ENCODE peak calls at places on chromosomes 2 and 18, in nine cellular contexts. J is substantia nigra; W is heart right ventricle; G is foreskin keratinocyte; R is upper lobe of right lung; E is cardiac muscle cell; Y is CD4-positive, CD25-positive, alpha-beta regulatory T cell; K is CD4-positive, alpha-beta T cell; N is IMR-90. F is an unnamed sample.

GRCh38 chr2:46142546-46143329 is 154.5 kb upstream of the EPAS1 start:
- DNase-seq in J (no peak), W (no peak), G (no peak), R (no peak), E (no peak), Y (no peak), K (no peak), N (no peak), F (no peak)

GRCh38 chr2:205056066-205056678 is 510.9 kb downstream of the PARD3B start:
- DNase-seq in J (no peak), W (no peak), G (no peak), R (no peak), E (no peak), Y (no peak), K (no peak), N (peak), F (no peak)

GRCh38 chr2:43852196-43852730 is 13.5 kb downstream of the ABCG8 start:
- DNase-seq in J (no peak), W (no peak), G (no peak), R (no peak), E (no peak), Y (no peak), K (no peak), N (no peak), F (no peak)

GRCh38 chr18:63137999-63138448 is 181.5 kb downstream of the BCL2 start:
- DNase-seq in J (no peak), W (no peak), G (no peak), R (no peak), E (no peak), Y (peak), K (peak), N (no peak), F (no peak)

GRCh38 chr2:144550916-144551315 is 31.0 kb upstream of the ZEB2 start:
- DNase-seq in J (no peak), W (no peak), G (no peak), R (no peak), E (no peak), Y (no peak), K (no peak), N (peak), F (no peak)

GRCh38 chr2:74822771-74823283 is 11.1 kb upstream of the HK2 start:
- DNase-seq in J (no peak), W (no peak), G (no peak), R (no peak), E (no peak), Y (no peak), K (no peak), N (no peak), F (no peak)

GRCh38 chr2:227506456-227506855 is 34.5 kb downstream of the AGFG1 start:
- DNase-seq in J (no peak), W (no peak), G (no peak), R (no peak), E (no peak), Y (no peak), K (no peak), N (no peak), F (no peak)

GRCh38 chr2:24969784-24970183 is 2.0 kb downstream of the DNAJC27 start:
- DNase-seq in J (no peak), W (no peak), G (no peak), R (no peak), E (peak), Y (no peak), K (no peak), N (peak), F (no peak)

GRCh38 chr2:3413642-3414041 is 34.1 kb downstream of the TRAPPC12 start:
- DNase-seq in J (no peak), W (no peak), G (no peak), R (no peak), E (no peak), Y (no peak), K (no peak), N (no peak), F (no peak)

GRCh38 chr18:57957210-57957609 is 86.8 kb upstream of the NEDD4L start:
- DNase-seq in J (no peak), W (no peak), G (no peak), R (no peak), E (no peak), Y (no peak), K (no peak), N (no peak), F (no peak)

GRCh38 chr2:237378650-237379049 is 35.3 kb downstream of the COL6A3 start:
- DNase-seq in J (no peak), W (no peak), G (no peak), R (no peak), E (no peak), Y (no peak), K (no peak), N (no peak), F (no peak)

GRCh38 chr2:136214284-136214683 is 96.3 kb upstream of the CXCR4 start:
- DNase-seq in J (no peak), W (no peak), G (no peak), R (no peak), E (no peak), Y (no peak), K (no peak), N (no peak), F (no peak)

GRCh38 chr2:236179653-236180500 is 11.7 kb upstream of the GBX2 start:
- DNase-seq in J (no peak), W (no peak), G (peak), R (peak), E (peak), Y (no peak), K (no peak), N (peak), F (no peak)

GRCh38 chr2:84858123-84858522 is 22.8 kb downstream of the TRABD2A start:
- DNase-seq in J (no peak), W (no peak), G (no peak), R (no peak), E (peak), Y (no peak), K (no peak), N (no peak), F (no peak)

GRCh38 chr2:38474833-38475566 is 97.9 kb upstream of the ATL2 start:
- DNase-seq in J (no peak), W (no peak), G (no peak), R (no peak), E (no peak), Y (no peak), K (no peak), N (no peak), F (no peak)

GRCh38 chr2:45993476-45993991 is 303.7 kb upstream of the EPAS1 start:
- DNase-seq in J (no peak), W (no peak), G (no peak), R (no peak), E (peak), Y (peak), K (peak), N (peak), F (peak)

GRCh38 chr2:44203542-44203941 is 34.9 kb downstream of the PPM1B start:
- DNase-seq in J (no peak), W (no peak), G (no peak), R (no peak), E (no peak), Y (no peak), K (no peak), N (no peak), F (no peak)

GRCh38 chr2:101467306-101467705 is 7.6 kb downstream of the RFX8 start:
- DNase-seq in J (no peak), W (no peak), G (no peak), R (no peak), E (no peak), Y (no peak), K (no peak), N (peak), F (no peak)
- H3K27ac ChIP-seq in J (no peak), W (no peak), G (no peak), R (no peak), E (no peak), Y (no peak), K (no peak), N (no peak), F (no peak)

GRCh38 chr2:160940699-160941098 is 219.5 kb upstream of the TANK start:
- DNase-seq in J (no peak), W (no peak), G (no peak), R (no peak), E (no peak), Y (no peak), K (peak), N (peak), F (peak)
- H3K27ac ChIP-seq in J (no peak), W (no peak), G (no peak), R (no peak), E (no peak), Y (no peak), K (no peak), N (no peak), F (no peak)

DNA sequence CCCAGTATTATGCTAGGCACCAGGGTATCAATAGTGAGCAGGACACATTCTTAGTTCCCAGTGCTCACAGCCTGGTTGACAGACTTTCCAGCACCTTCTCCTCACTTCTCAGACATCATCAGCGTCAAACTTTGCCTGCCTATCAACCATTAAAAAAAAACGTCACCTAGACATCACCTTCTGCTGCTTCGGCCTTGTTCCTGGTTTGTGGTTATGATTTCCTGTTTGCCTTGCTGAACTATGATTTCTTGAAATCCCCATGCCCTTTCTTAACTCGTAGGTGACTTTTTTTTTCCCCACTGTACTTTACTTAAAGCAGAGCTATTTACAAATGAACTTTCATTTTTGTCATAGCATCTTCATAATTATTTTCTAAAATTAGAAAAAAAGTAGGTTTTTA is 60.3 kb upstream of the NABP1 start:
- DNase-seq in J (no peak), W (no peak), G (no peak), R (no peak), E (no peak), Y (peak), K (peak), N (no peak), F (no peak)
- H3K27ac ChIP-seq in J (no peak), W (no peak), G (no peak), R (no peak), E (no peak), Y (peak), K (peak), N (no peak), F (peak)

GRCh38 chr2:100321181-100321880 is 970 bp downstream of the LONRF2 start:
- DNase-seq in J (no peak), W (peak), G (peak), R (peak), E (peak), Y (no peak), K (no peak), N (peak), F (no peak)
- H3K27ac ChIP-seq in J (peak), W (peak), G (no peak), R (peak), E (no peak), Y (no peak), K (no peak), N (no peak), F (no peak)

F was measured in epithelial cell of prostate.